ENCODE peak calls at places on chromosomes 7 and 10, in four cellular contexts. One of them, this sample, is unnamed.

GRCh38 chr7:45625067-45625466 is 50.9 kb downstream of the ADCY1 start:
- DNase-seq in HCT116: no peak
- DNase-seq in CD4-positive, alpha-beta memory T cell: no peak
- DNase-seq in aorta: no peak
- DNase-seq in this sample: no peak

GRCh38 chr7:127870231-127870907 is 160.9 kb downstream of the LRRC4 start:
- DNase-seq in aorta: no peak
- DNase-seq in HCT116: no peak
- DNase-seq in CD4-positive, alpha-beta memory T cell: no peak
- DNase-seq in this sample: no peak

GRCh38 chr10:3889961-3890522 is 105.0 kb upstream of the KLF6 start:
- DNase-seq in HCT116: peak
- DNase-seq in CD4-positive, alpha-beta memory T cell: no peak
- DNase-seq in aorta: no peak
- DNase-seq in this sample: no peak

GRCh38 chr7:118918556-118918955 is 694.1 kb downstream of the ANKRD7 start:
- DNase-seq in HCT116: peak
- DNase-seq in aorta: no peak
- DNase-seq in CD4-positive, alpha-beta memory T cell: no peak
- DNase-seq in this sample: no peak

GRCh38 chr10:58266003-58266825 is 1.5 kb downstream of the IPMK start:
- DNase-seq in aorta: no peak
- DNase-seq in CD4-positive, alpha-beta memory T cell: peak
- DNase-seq in HCT116: no peak
- DNase-seq in this sample: peak

GRCh38 chr7:135958173-135958572 is 19.0 kb downstream of the MTPN start:
- DNase-seq in CD4-positive, alpha-beta memory T cell: no peak
- DNase-seq in aorta: no peak
- DNase-seq in HCT116: no peak
- DNase-seq in this sample: no peak

GRCh38 chr7:43041105-43041504 is 71.3 kb upstream of the HECW1 start:
- DNase-seq in aorta: no peak
- DNase-seq in CD4-positive, alpha-beta memory T cell: no peak
- DNase-seq in HCT116: no peak
- DNase-seq in this sample: no peak

GRCh38 chr10:5888843-5889623 is 660 bp downstream of the ANKRD16 start:
- DNase-seq in aorta: peak
- DNase-seq in CD4-positive, alpha-beta memory T cell: peak
- DNase-seq in HCT116: no peak
- DNase-seq in this sample: peak

GRCh38 chr7:45069444-45070253 is 19.1 kb downstream of the NACAD start:
- DNase-seq in aorta: no peak
- DNase-seq in CD4-positive, alpha-beta memory T cell: no peak
- DNase-seq in HCT116: no peak
- DNase-seq in this sample: no peak

GRCh38 chr10:110151871-110152270 is 55.5 kb upstream of the MXI1 start:
- DNase-seq in aorta: no peak
- DNase-seq in CD4-positive, alpha-beta memory T cell: no peak
- DNase-seq in HCT116: no peak
- DNase-seq in this sample: no peak

GRCh38 chr10:71075759-71076472 is 136.5 kb upstream of the UNC5B start:
- DNase-seq in CD4-positive, alpha-beta memory T cell: no peak
- DNase-seq in HCT116: no peak
- DNase-seq in aorta: peak
- DNase-seq in this sample: no peak

GRCh38 chr7:130912910-130913720 is 179.1 kb upstream of the KLF14 start:
- DNase-seq in aorta: peak
- DNase-seq in CD4-positive, alpha-beta memory T cell: peak
- DNase-seq in HCT116: peak
- DNase-seq in this sample: peak

GRCh38 chr7:26637610-26638009 is 226.8 kb downstream of the SKAP2 start:
- DNase-seq in aorta: no peak
- DNase-seq in HCT116: no peak
- DNase-seq in CD4-positive, alpha-beta memory T cell: no peak
- DNase-seq in this sample: no peak

GRCh38 chr10:7436490-7437100 is 25.8 kb upstream of the SFMBT2 start:
- DNase-seq in HCT116: no peak
- DNase-seq in aorta: no peak
- DNase-seq in CD4-positive, alpha-beta memory T cell: no peak
- DNase-seq in this sample: no peak

GRCh38 chr10:90930070-90930837 is 9.4 kb upstream of the ANKRD1 start:
- DNase-seq in aorta: no peak
- DNase-seq in HCT116: no peak
- DNase-seq in CD4-positive, alpha-beta memory T cell: no peak
- DNase-seq in this sample: no peak

GRCh38 chr10:101217450-101218281 is 11.6 kb downstream of the LBX1 start:
- DNase-seq in HCT116: no peak
- DNase-seq in aorta: peak
- DNase-seq in CD4-positive, alpha-beta memory T cell: no peak
- DNase-seq in this sample: peak

GRCh38 chr7:7718461-7718860 is at the start of gene RPA3:
- DNase-seq in aorta: no peak
- DNase-seq in HCT116: no peak
- DNase-seq in CD4-positive, alpha-beta memory T cell: no peak
- DNase-seq in this sample: no peak

GRCh38 chr7:74217455-74218342 is 7.9 kb downstream of the LAT2 start:
- DNase-seq in aorta: no peak
- DNase-seq in HCT116: no peak
- DNase-seq in CD4-positive, alpha-beta memory T cell: no peak
- DNase-seq in this sample: no peak

GRCh38 chr10:7373039-7373438 is 37.8 kb downstream of the SFMBT2 start:
- DNase-seq in HCT116: no peak
- DNase-seq in aorta: no peak
- DNase-seq in CD4-positive, alpha-beta memory T cell: no peak
- DNase-seq in this sample: no peak

GRCh38 chr7:149007146-149007545 is 21.2 kb downstream of the PDIA4 start:
- DNase-seq in aorta: no peak
- DNase-seq in CD4-positive, alpha-beta memory T cell: no peak
- DNase-seq in HCT116: no peak
- DNase-seq in this sample: no peak

GRCh38 chr7:77326131-77326530 is 90.0 kb downstream of the GSAP start:
- DNase-seq in CD4-positive, alpha-beta memory T cell: no peak
- DNase-seq in HCT116: no peak
- DNase-seq in aorta: no peak
- DNase-seq in this sample: no peak

GRCh38 chr10:88095291-88095721 is 231.9 kb downstream of the PTEN start:
- DNase-seq in aorta: no peak
- DNase-seq in HCT116: no peak
- DNase-seq in CD4-positive, alpha-beta memory T cell: no peak
- DNase-seq in this sample: no peak

GRCh38 chr10:131086511-131086910 is 225.0 kb downstream of the TCERG1L start:
- DNase-seq in CD4-positive, alpha-beta memory T cell: no peak
- DNase-seq in HCT116: no peak
- DNase-seq in aorta: no peak
- DNase-seq in this sample: no peak

GRCh38 chr7:151705744-151706567 is 171.0 kb downstream of the PRKAG2 start:
- DNase-seq in CD4-positive, alpha-beta memory T cell: no peak
- DNase-seq in HCT116: peak
- DNase-seq in aorta: no peak
- DNase-seq in this sample: peak

GRCh38 chr7:90596745-90597526 is 815 bp downstream of the CDK14 start:
- DNase-seq in HCT116: no peak
- DNase-seq in aorta: no peak
- DNase-seq in CD4-positive, alpha-beta memory T cell: no peak
- DNase-seq in this sample: no peak

GRCh38 chr10:130357226-130357625 is 221.0 kb downstream of the GLRX3 start:
- DNase-seq in CD4-positive, alpha-beta memory T cell: no peak
- DNase-seq in HCT116: no peak
- DNase-seq in aorta: no peak
- DNase-seq in this sample: no peak

GRCh38 chr10:118809372-118809695 is 54.6 kb upstream of the CACUL1 start:
- DNase-seq in aorta: no peak
- DNase-seq in HCT116: no peak
- DNase-seq in CD4-positive, alpha-beta memory T cell: no peak
- DNase-seq in this sample: no peak

GRCh38 chr10:29613791-29614190 is 21.0 kb downstream of the SVIL start:
- DNase-seq in CD4-positive, alpha-beta memory T cell: no peak
- DNase-seq in aorta: no peak
- DNase-seq in HCT116: no peak
- DNase-seq in this sample: no peak

GRCh38 chr7:38448076-38448475 is 174.6 kb upstream of the TARP start:
- DNase-seq in CD4-positive, alpha-beta memory T cell: no peak
- DNase-seq in HCT116: no peak
- DNase-seq in aorta: no peak
- DNase-seq in this sample: no peak

GRCh38 chr10:132142396-132143161 is 44.2 kb upstream of the DPYSL4 start:
- DNase-seq in HCT116: no peak
- DNase-seq in aorta: peak
- DNase-seq in CD4-positive, alpha-beta memory T cell: peak
- DNase-seq in this sample: peak

GRCh38 chr7:23473848-23474097 is 3.5 kb upstream of the IGF2BP3 start:
- DNase-seq in HCT116: no peak
- DNase-seq in CD4-positive, alpha-beta memory T cell: no peak
- DNase-seq in aorta: no peak
- DNase-seq in this sample: no peak

GRCh38 chr7:23472046-23472445 is 1.8 kb upstream of the IGF2BP3 start:
- DNase-seq in HCT116: no peak
- DNase-seq in CD4-positive, alpha-beta memory T cell: no peak
- DNase-seq in aorta: no peak
- DNase-seq in this sample: no peak

GRCh38 chr7:23474098-23474828 is 4.0 kb upstream of the IGF2BP3 start:
- DNase-seq in aorta: peak
- DNase-seq in HCT116: peak
- DNase-seq in CD4-positive, alpha-beta memory T cell: peak
- DNase-seq in this sample: peak

GRCh38 chr7:23472556-23472955 is 2.3 kb upstream of the IGF2BP3 start:
- DNase-seq in CD4-positive, alpha-beta memory T cell: no peak
- DNase-seq in HCT116: no peak
- DNase-seq in aorta: no peak
- DNase-seq in this sample: no peak

DNA sequence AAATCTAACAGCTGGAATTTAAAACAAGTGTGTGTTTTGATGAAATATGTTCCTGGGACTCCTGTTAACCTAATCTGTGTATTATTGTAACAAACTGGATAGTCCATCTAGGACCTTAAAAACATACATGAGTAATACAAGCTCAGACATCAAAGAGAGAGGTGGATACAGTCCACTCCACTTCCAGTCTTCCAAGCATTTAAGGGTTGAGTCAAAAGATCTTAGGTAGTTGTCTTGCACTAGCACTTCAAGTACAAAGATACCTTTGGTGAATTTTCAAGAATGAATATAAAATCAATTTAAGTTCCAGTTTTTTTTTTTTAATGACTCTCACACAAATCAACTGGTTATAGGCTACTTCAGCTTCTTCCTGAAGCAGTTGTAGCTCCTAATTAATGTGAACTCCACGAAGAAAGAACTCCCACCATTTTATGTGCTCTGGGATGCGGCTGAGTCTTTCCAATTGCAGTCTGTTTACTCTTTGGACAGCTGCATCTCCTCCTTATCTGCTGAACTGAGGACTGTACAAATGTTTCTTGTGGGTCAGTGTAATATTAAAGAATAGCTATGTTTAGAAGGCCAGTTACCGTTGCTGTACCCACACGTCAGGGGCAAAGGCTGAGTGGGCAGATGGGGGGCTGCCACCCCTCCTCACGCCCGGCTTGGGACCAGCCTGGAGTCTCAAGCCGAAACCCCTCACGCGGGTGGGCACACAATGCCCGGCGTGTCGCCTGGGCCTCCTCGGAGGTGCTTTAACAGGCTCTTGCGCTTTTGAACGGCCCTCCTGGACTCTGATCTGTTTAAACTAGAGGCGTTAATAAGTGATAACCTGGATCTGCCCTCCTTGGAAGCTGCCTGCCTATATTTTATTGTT is 2.9 kb upstream of the IGF2BP3 start:
- DNase-seq in CD4-positive, alpha-beta memory T cell: no peak
- DNase-seq in aorta: no peak
- DNase-seq in HCT116: no peak
- DNase-seq in this sample: no peak
- H3K4me3 ChIP-seq in CD4-positive, alpha-beta memory T cell: no peak
- H3K4me3 ChIP-seq in aorta: no peak
- H3K4me3 ChIP-seq in HCT116: peak
- H3K4me3 ChIP-seq in this sample: no peak

DNA sequence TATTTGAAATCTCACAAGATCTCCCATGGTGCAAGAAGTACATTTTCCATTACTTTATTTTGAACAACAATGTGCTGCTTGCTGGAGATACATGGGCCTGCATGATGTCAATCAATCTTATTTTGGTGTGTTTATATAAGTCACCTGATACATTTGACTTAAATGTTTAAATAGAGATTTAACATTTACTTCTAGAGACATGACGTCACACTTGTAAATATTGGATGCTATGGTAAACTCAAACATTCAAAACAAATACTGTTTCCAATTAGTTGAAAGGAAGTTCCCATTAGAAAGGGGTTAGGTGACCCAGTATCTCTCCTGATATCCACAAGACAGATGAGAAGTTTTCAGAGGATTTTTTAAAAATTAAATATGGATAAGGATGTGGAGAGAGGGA is 214.5 kb downstream of the NSUN6 start:
- DNase-seq in HCT116: no peak
- DNase-seq in aorta: no peak
- DNase-seq in CD4-positive, alpha-beta memory T cell: no peak
- DNase-seq in this sample: no peak
- H3K4me3 ChIP-seq in HCT116: no peak
- H3K4me3 ChIP-seq in aorta: no peak
- H3K4me3 ChIP-seq in CD4-positive, alpha-beta memory T cell: no peak
- H3K4me3 ChIP-seq in this sample: no peak

DNA sequence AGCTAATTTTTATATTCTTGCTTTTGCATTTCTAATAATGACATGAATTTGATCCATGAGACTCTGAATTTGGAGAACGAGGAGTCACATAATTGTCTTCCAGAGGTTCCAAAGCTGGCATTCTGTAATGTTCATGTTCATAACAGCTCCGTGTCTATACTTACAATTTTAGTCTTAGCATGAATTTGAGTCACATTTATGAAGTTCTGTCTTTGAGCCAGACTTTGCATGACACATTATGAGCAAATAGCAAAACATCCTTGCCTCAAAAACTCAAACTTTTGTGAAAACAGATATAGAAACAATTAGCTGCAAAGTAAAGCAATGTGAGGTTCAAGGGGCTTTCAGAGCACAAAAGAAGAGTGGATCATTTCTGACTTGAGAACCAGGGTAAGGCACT is 44.5 kb upstream of the CAV2 start:
- DNase-seq in CD4-positive, alpha-beta memory T cell: no peak
- DNase-seq in aorta: no peak
- DNase-seq in HCT116: no peak
- DNase-seq in this sample: no peak
- H3K4me3 ChIP-seq in CD4-positive, alpha-beta memory T cell: no peak
- H3K4me3 ChIP-seq in aorta: no peak
- H3K4me3 ChIP-seq in HCT116: no peak
- H3K4me3 ChIP-seq in this sample: no peak

GRCh38 chr7:142711196-142711595 is 38.1 kb upstream of the PRSS1 start:
- DNase-seq in HCT116: no peak
- DNase-seq in CD4-positive, alpha-beta memory T cell: no peak
- DNase-seq in aorta: no peak
- DNase-seq in this sample: no peak

GRCh38 chr7:142714375-142714774 is 34.9 kb upstream of the PRSS1 start:
- DNase-seq in aorta: no peak
- DNase-seq in CD4-positive, alpha-beta memory T cell: peak
- DNase-seq in HCT116: no peak
- DNase-seq in this sample: peak

GRCh38 chr7:142712617-142712957 is 36.7 kb upstream of the PRSS1 start:
- DNase-seq in CD4-positive, alpha-beta memory T cell: no peak
- DNase-seq in HCT116: no peak
- DNase-seq in aorta: no peak
- DNase-seq in this sample: no peak

GRCh38 chr7:142709921-142710320 is 39.4 kb upstream of the PRSS1 start:
- DNase-seq in aorta: no peak
- DNase-seq in HCT116: no peak
- DNase-seq in CD4-positive, alpha-beta memory T cell: no peak
- DNase-seq in this sample: no peak

GRCh38 chr7:142711722-142712616 is 37.3 kb upstream of the PRSS1 start:
- DNase-seq in aorta: no peak
- DNase-seq in CD4-positive, alpha-beta memory T cell: peak
- DNase-seq in HCT116: peak
- DNase-seq in this sample: peak
- H3K4me3 ChIP-seq in aorta: no peak
- H3K4me3 ChIP-seq in CD4-positive, alpha-beta memory T cell: peak
- H3K4me3 ChIP-seq in HCT116: no peak
- H3K4me3 ChIP-seq in this sample: peak

This sample was measured in CD4-positive, CD25-positive, alpha-beta regulatory T cell.